ENCODE peak calls at places on chromosomes 13 and 19, in four cellular contexts. G is body of pancreas, N is A549, A is ovary. O is an unnamed sample.
A peak's percentile ranks its signal among the peaks of the same experiment; 100 is the strongest.

GRCh38 chr13:32581177-32581786 is 5.0 kb upstream of the PDS5B start:
- DNase-seq in G (no peak), A (no peak), N (no peak), O (no peak)

GRCh38 chr19:2922987-2923386 is 21.8 kb downstream of the ZNF77 start:
- DNase-seq in A (no peak), G (peak; percentile 61), N (no peak), O (peak; percentile 72)

GRCh38 chr19:19475845-19476828 is 39.2 kb downstream of the TSSK6 start:
- DNase-seq in N (peak; percentile 44), G (no peak), A (no peak), O (no peak)

GRCh38 chr19:44856438-44857083 is 10.5 kb downstream of the NECTIN2 start:
- DNase-seq in A (no peak), N (no peak), G (peak; percentile 50), O (no peak)

GRCh38 chr19:57829316-57829715 is 783 bp upstream of the ZNF587B start:
- DNase-seq in A (no peak), N (no peak), G (no peak), O (no peak)

GRCh38 chr19:13841339-13842293 is 35.3 kb upstream of the NANOS3 start:
- DNase-seq in A (no peak), N (peak; percentile 53), G (peak; percentile 52), O (peak; percentile 79)

GRCh38 chr19:42028304-42029216 is 34.5 kb upstream of the ATP1A3 start:
- DNase-seq in N (peak; percentile 56), G (no peak), A (no peak), O (no peak)

GRCh38 chr13:110576736-110577476 is 15.4 kb upstream of the RAB20 start:
- DNase-seq in N (no peak), G (peak; percentile 63), A (no peak), O (no peak)

GRCh38 chr19:37855098-37855497 is 51.3 kb downstream of the WDR87 start:
- DNase-seq in G (peak; percentile 19), A (no peak), N (no peak), O (no peak)

GRCh38 chr19:5612891-5613290 is 9.7 kb downstream of the SAFB2 start:
- DNase-seq in N (no peak), G (no peak), A (no peak), O (peak; percentile 52)

GRCh38 chr13:31209172-31209818 is 9.5 kb downstream of the B3GLCT start:
- DNase-seq in A (peak; percentile 40), N (no peak), G (peak; percentile 22), O (peak; percentile 25)

GRCh38 chr13:97549201-97549600 is 115.2 kb downstream of the RAP2A start:
- DNase-seq in G (no peak), A (no peak), N (no peak), O (no peak)

GRCh38 chr19:45003485-45003884 is 2.2 kb downstream of the RELB start:
- DNase-seq in A (no peak), G (no peak), N (no peak), O (no peak)

GRCh38 chr13:97344250-97345175 is 89.5 kb upstream of the RAP2A start:
- DNase-seq in N (peak; percentile 57), G (peak; percentile 68), A (peak; percentile 35), O (no peak)

GRCh38 chr19:33192010-33192409 is 2.1 kb upstream of the LRP3 start:
- DNase-seq in N (no peak), A (no peak), G (no peak), O (no peak)

GRCh38 chr19:2703077-2703437 is 563 bp upstream of the GNG7 start:
- DNase-seq in N (no peak), A (no peak), G (no peak), O (no peak)

GRCh38 chr19:6210091-6210490 is 69.7 kb downstream of the MLLT1 start:
- DNase-seq in G (no peak), N (no peak), A (no peak), O (peak; percentile 79)

GRCh38 chr13:109400625-109401257 is 385.6 kb downstream of the IRS2 start:
- DNase-seq in A (no peak), N (no peak), G (no peak), O (no peak)

GRCh38 chr13:35349673-35350278 is 126.7 kb downstream of the MAB21L1 start:
- DNase-seq in A (no peak), N (peak; percentile 22), G (no peak), O (no peak)

GRCh38 chr19:37007587-37008220 is 70.5 kb upstream of the ZNF420 start:
- DNase-seq in A (peak; percentile 62), N (peak; percentile 61), G (peak; percentile 55), O (no peak)

GRCh38 chr13:23921451-23921888 is 24.2 kb upstream of the C1QTNF9B start:
- DNase-seq in N (peak; percentile 16), G (no peak), A (no peak), O (no peak)

GRCh38 chr13:94764576-94765321 is 52.4 kb upstream of the SOX21 start:
- DNase-seq in A (no peak), G (no peak), N (no peak), O (no peak)

GRCh38 chr13:27794075-27794691 is 1.9 kb downstream of the GSX1 start:
- DNase-seq in G (no peak), A (no peak), N (no peak), O (no peak)

DNA sequence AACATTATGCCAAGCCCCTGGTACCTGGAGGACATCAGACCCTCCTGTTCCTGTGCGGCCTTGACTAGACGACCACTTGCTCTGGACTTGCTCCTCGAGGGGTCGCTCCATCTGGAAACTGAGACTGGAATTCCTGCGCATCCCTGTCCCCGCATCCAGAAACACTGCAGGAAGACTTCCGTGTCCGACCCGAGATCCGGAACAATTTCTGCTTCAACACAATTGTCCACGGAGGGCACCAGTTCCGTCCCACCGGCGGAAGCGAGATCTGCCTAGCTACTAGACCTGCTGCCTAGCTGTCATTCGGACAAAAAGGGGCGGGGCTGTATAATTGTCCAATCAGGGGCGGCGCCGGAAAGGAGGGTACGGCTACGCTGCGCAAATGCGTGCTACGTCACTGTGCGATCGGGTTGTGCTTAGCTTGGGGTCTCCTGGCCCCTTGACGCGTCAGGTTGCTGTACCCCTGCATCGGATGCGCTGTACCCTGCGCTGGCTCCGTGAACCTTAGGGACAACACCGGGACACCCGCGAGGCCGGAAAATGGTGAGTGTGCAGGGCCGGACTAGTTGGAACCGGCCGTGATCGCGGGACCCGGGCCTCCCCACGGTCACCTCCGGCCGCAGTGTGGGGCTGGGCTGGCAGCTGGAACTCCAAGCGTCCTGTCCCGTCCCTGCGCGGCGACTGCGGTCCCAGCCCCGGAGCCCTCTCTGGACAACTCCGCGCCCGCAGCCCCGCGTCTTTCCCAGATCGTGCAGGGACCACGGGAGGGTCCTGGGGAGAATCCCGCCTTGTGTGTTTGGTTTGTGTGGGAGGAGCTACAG is at the start of the genes ZNF490 and ZNF791:
- DNase-seq in G (peak; percentile 98), A (peak; percentile 98), N (peak; percentile 96), O (peak; percentile 100)
- TF ChIP-seq CTCF in G (no peak), A (no peak), N (no peak), O (no peak)

GRCh38 chr19:12789098-12789903 is 2.0 kb upstream of the JUNB start:
- DNase-seq in N (peak; percentile 53), A (no peak), G (no peak), O (no peak)
- TF ChIP-seq POLR2A in N (peak; percentile 1), A (no peak), G (no peak), O (no peak)

GRCh38 chr19:16289594-16289993 is 35.0 kb upstream of the KLF2 start:
- DNase-seq in G (no peak), N (no peak), A (no peak), O (no peak)

GRCh38 chr19:16295071-16295470 is 29.6 kb upstream of the KLF2 start:
- DNase-seq in A (peak; percentile 31), G (no peak), N (no peak), O (no peak)

GRCh38 chr19:16296713-16297112 is 27.9 kb upstream of the KLF2 start:
- DNase-seq in A (no peak), G (no peak), N (peak; percentile 69), O (no peak)

GRCh38 chr19:16290692-16291091 is 33.9 kb upstream of the KLF2 start:
- DNase-seq in A (no peak), N (no peak), G (no peak), O (no peak)

GRCh38 chr19:16293133-16294085 is 31.2 kb upstream of the KLF2 start:
- DNase-seq in A (peak; percentile 95), G (peak; percentile 47), N (peak; percentile 94), O (peak; percentile 75)
- H3K4me3 ChIP-seq in A (no peak overlapping the region), G (no peak overlapping the region), N (peak overlapping the region; percentile 3), O (no peak overlapping the region)

DNA sequence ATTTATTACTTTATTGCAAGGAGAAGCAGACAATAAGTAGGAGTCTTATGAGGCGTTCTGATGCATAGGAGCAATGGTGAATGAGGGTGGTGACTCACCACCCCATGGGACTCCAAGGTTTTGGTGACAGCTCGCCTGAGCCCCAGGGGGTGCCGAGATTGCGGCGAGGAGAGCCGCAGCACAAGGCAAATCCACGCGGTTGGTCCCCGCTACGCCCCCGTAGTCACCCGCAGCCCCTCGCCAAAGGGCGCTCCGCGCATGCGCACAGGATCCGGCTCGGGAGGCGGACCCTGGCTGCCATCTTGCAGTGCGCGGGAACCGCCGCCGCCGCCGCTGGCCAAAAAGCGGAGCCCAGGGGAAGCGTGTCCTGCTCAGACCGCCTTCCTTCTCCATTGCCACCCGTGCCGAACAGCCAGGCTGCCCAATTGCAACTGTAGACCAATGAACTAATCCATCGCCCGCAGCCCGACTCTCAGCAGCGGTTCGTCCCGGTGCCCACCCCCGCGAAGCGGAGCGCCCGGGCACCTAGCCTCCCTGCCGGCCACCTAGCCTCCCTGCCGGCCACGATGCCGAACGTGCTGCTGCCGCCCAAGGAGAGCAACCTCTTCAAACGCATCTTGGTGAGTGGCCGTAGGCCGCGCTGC is at the start of gene NAA16:
- DNase-seq in G (peak; percentile 89), A (peak; percentile 93), N (peak; percentile 85), O (peak; percentile 97)
- TF ChIP-seq CTCF in G (no peak), A (peak; percentile 50), N (no peak), O (no peak)

GRCh38 chr19:55605207-55605636 is 225 bp upstream of the ZNF865 start:
- DNase-seq in A (peak; percentile 99), N (peak; percentile 99), G (peak; percentile 96), O (peak; percentile 99)
- TF ChIP-seq POLR2A in A (no peak), N (no peak), G (peak; percentile 42), O (no peak)

GRCh38 chr13:49627831-49628652 is at the start of gene ARL11:
- DNase-seq in N (no peak), A (no peak), G (no peak), O (peak; percentile 54)
- H3K4me3 ChIP-seq in N (no peak within 1 kb of the TSS), A (no peak within 1 kb of the TSS), G (no peak within 1 kb of the TSS), O (no peak within 1 kb of the TSS)

O was measured in lower leg skin.